ENCODE peak calls at places on chromosomes 3 and 15, in five cellular contexts. E is GM12865, I is uterus, Y is foreskin keratinocyte, D is HFFc6. Z is an unnamed sample.

GRCh38 chr3:24460974-24461373 is 33.7 kb downstream of the THRB start:
- DNase-seq in E (no peak), I (no peak), Y (no peak), D (no peak), Z (no peak)

GRCh38 chr3:39150803-39151631 is 2.4 kb downstream of the CSRNP1 start:
- DNase-seq in E (peak), I (peak), Y (peak), D (peak), Z (peak)

GRCh38 chr3:84601303-84601702 is 357.5 kb upstream of the CADM2 start:
- DNase-seq in E (no peak), I (no peak), Y (no peak), D (no peak), Z (no peak)

GRCh38 chr3:99997293-99997692 is 117.0 kb downstream of the FILIP1L start:
- DNase-seq in E (no peak), I (no peak), Y (no peak), D (no peak), Z (peak)

GRCh38 chr3:100059472-100059871 is 54.8 kb downstream of the FILIP1L start:
- DNase-seq in E (no peak), I (no peak), Y (no peak), D (no peak), Z (peak)

GRCh38 chr15:31366169-31366734 is 39.6 kb downstream of the KLF13 start:
- DNase-seq in E (no peak), I (peak), Y (peak), D (peak), Z (no peak)

GRCh38 chr3:113167929-113168771 is 43.2 kb upstream of the BOC start:
- DNase-seq in E (no peak), I (peak), Y (no peak), D (no peak), Z (no peak)

GRCh38 chr3:50738252-50738598 is 63.5 kb downstream of the DOCK3 start:
- DNase-seq in E (no peak), I (no peak), Y (no peak), D (no peak), Z (no peak)

GRCh38 chr3:30704931-30705890 is 98.8 kb downstream of the TGFBR2 start:
- DNase-seq in E (no peak), I (no peak), Y (no peak), D (no peak), Z (no peak)

GRCh38 chr3:3015472-3016089 is 94.6 kb downstream of the IL5RA start:
- DNase-seq in E (peak), I (no peak), Y (peak), D (no peak), Z (peak)

GRCh38 chr3:166734734-166735133 is 645.4 kb downstream of the ZBBX start:
- DNase-seq in E (no peak), I (no peak), Y (peak), D (no peak), Z (no peak)

GRCh38 chr3:101936419-101937331 is 87.4 kb downstream of the NFKBIZ start:
- DNase-seq in E (peak), I (no peak), Y (peak), D (peak), Z (peak)

GRCh38 chr3:41175365-41175764 is 23.9 kb upstream of the CTNNB1 start:
- DNase-seq in E (no peak), I (no peak), Y (no peak), D (no peak), Z (no peak)

GRCh38 chr3:136750922-136751258 is 1.3 kb downstream of the STAG1 start:
- DNase-seq in E (no peak), I (no peak), Y (no peak), D (peak), Z (peak)

GRCh38 chr3:48919215-48920138 is 835 bp downstream of the ARIH2 start:
- DNase-seq in E (peak), I (no peak), Y (peak), D (peak), Z (peak)

GRCh38 chr3:7710284-7710683 is 791.3 kb upstream of the LMCD1 start:
- DNase-seq in E (no peak), I (no peak), Y (no peak), D (no peak), Z (no peak)

GRCh38 chr3:171453175-171453868 is 6.9 kb downstream of the TNIK start:
- DNase-seq in E (no peak), I (no peak), Y (no peak), D (no peak), Z (no peak)
- TF ChIP-seq CTCF in E (peak), I (no peak), Y (peak), D (peak), Z (peak)

GRCh38 chr15:82793737-82794136 is 12.1 kb downstream of the FSD2 start:
- DNase-seq in E (no peak), I (no peak), Y (no peak), D (no peak), Z (no peak)
- TF ChIP-seq CTCF in E (no peak), I (no peak), Y (no peak), D (no peak), Z (no peak)

DNA sequence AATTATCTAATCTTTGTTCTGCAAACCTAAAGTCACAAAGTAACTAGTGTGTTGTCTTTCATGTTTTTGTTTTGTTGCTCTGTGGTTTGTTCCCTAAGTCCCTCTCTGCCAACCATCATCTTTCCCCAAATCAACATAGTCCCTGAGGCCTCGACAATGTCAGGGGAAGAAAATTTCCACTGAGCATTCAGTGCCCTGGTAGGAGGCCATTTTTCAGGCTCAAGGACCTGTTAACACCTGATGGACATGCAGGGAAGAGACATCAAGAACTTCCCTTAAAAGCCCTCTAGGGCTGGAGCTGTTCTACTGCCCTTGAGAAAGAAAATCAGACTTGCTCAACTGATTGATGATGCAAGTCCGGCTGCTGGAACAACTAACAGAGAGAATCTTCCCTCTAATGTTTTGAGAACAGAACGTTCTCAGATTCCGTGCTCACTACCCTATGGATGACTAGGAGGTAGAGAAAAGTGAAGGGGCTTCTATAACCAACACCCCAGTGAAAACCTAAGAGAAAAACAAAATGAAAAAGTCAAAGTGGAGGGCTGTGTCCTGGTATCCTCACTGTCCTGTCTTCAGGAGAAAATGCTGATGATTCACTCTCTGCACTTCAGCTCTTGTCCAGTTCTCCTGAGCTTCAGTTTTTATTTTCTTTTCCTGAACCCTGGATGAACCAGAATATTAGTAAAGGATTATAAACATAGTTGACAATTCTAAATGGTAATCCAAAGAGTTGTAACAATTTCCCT is 373.1 kb downstream of the FOXP1 start:
- DNase-seq in E (no peak), I (peak), Y (no peak), D (peak), Z (peak)
- TF ChIP-seq CTCF in E (no peak), I (peak), Y (no peak), D (no peak), Z (peak)

GRCh38 chr3:114640126-114640525 is 346.3 kb downstream of the TIGIT start:
- DNase-seq in E (no peak), I (no peak), Y (no peak), D (no peak), Z (no peak)
- TF ChIP-seq CTCF in E (no peak), I (no peak), Y (no peak), D (no peak), Z (no peak)

GRCh38 chr3:130709671-130710070 is 37.0 kb downstream of the PIK3R4 start:
- DNase-seq in E (no peak), I (no peak), Y (no peak), D (peak), Z (peak)

GRCh38 chr3:130711885-130712284 is 34.7 kb downstream of the PIK3R4 start:
- DNase-seq in E (no peak), I (no peak), Y (peak), D (no peak), Z (no peak)

GRCh38 chr3:130712718-130713423 is 33.8 kb downstream of the PIK3R4 start:
- DNase-seq in E (no peak), I (no peak), Y (no peak), D (no peak), Z (no peak)

DNA sequence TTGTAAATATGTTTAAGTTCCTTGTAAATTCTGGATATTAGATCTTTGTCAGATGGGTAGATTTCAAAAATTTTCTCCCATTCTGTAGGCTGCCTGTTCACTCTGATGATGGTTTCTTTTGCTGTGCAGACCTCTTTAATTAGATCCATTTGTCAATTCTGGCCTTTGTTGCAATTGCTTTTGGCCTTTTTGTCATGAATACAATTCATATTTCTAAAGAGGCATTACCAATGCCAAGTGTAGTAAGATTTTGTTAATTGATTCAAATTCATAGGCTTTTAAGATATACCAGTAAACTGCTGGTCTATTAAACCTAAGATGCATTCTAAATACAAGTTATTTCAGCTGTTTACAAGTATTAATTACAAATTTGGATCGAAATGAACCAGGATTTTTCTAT is 31.0 kb downstream of the PIK3R4 start:
- DNase-seq in E (no peak), I (no peak), Y (no peak), D (no peak), Z (no peak)
- TF ChIP-seq CTCF in E (no peak), I (no peak), Y (no peak), D (no peak), Z (no peak)

Z was measured in fibroblast of the aortic adventitia.